ENCODE peak calls at places on chromosomes 16 and 17, in nine cellular contexts. L is stimulated activated naive B cell treated with anti-CD40 and anti-IgM and Interleukin-4, amounts not matched to agents 10 μg/mL and 1 μg/mL and 100 μg/mL, for 72 hours; Z is stimulated activated CD8-positive, alpha-beta memory T cell treated with anti-CD3 and anti-CD28 coated beads, Interleukin-4, amount 100 ng/mL, for 24 hours; X is RPMI7951; K is hypothalamus; H is fibroblast of the conjunctiva; I is left colon; R is stimulated activated CD4-positive, alpha-beta T cell treated with anti-CD3 and anti-CD28 coated beads, Interleukin-2, amount 100 ng/mL, for 24 hours; P is spleen. M is an unnamed sample.

GRCh38 chr16:30149250-30149885 is 26.3 kb upstream of the MAPK3 start:
- DNase-seq in R (no peak), I (no peak), X (no peak), P (no peak), H (no peak), Z (no peak), K (no peak), L (no peak), M (no peak)

GRCh38 chr16:65312071-65312470 is 190.2 kb upstream of the CDH11 start:
- DNase-seq in K (no peak), X (peak), I (no peak), P (no peak), L (no peak), Z (no peak), R (no peak), H (no peak), M (no peak)

GRCh38 chr17:51289776-51290175 is 29.4 kb downstream of the UTP18 start:
- DNase-seq in P (no peak), R (no peak), I (no peak), X (no peak), H (no peak), L (no peak), Z (no peak), K (no peak), M (no peak)

GRCh38 chr17:45838751-45839150 is 5.9 kb upstream of the SPPL2C start:
- DNase-seq in R (no peak), K (no peak), I (no peak), X (no peak), H (no peak), P (no peak), L (no peak), Z (no peak), M (no peak)

GRCh38 chr17:17710728-17711541 is 29.7 kb downstream of the RAI1 start:
- DNase-seq in L (no peak), R (no peak), Z (no peak), H (peak), X (peak), I (peak), P (no peak), K (no peak), M (no peak)

GRCh38 chr17:74512624-74513084 is 18.6 kb downstream of the CD300LB start:
- DNase-seq in K (no peak), H (no peak), P (no peak), R (no peak), Z (peak), L (peak), I (no peak), X (peak), M (no peak)

GRCh38 chr17:34763727-34764665 is 184.6 kb downstream of the TMEM132E start:
- DNase-seq in X (peak), H (no peak), P (no peak), L (no peak), K (no peak), Z (no peak), I (no peak), R (no peak), M (no peak)

GRCh38 chr16:16938009-16938408 is 532.8 kb downstream of the XYLT1 start:
- DNase-seq in P (no peak), Z (no peak), X (no peak), R (no peak), I (no peak), H (no peak), L (no peak), K (no peak), M (no peak)

GRCh38 chr16:2779978-2780898 is 3.2 kb upstream of the ELOB start:
- DNase-seq in Z (no peak), R (no peak), L (no peak), P (peak), I (no peak), K (no peak), X (no peak), H (no peak), M (no peak)

GRCh38 chr16:65782537-65783290 is 583.8 kb upstream of the CDH5 start:
- DNase-seq in I (no peak), L (no peak), P (no peak), H (peak), K (no peak), R (no peak), Z (no peak), X (peak), M (no peak)

GRCh38 chr16:57801856-57802634 is at the start of gene KIFC3:
- DNase-seq in H (no peak), L (peak), K (peak), X (peak), I (peak), R (peak), P (peak), Z (peak), M (peak)

M was measured in substantia nigra.